ENCODE peak calls at places on chromosomes 1 and 21, in four cellular contexts. O is amniotic epithelial cell, L is H54, W is memory B cell. F is an unnamed sample.

GRCh38 chr1:9651565-9652378 is at the start of gene PIK3CD:
- DNase-seq in O (peak), L (no peak), W (no peak), F (peak)

GRCh38 chr21:37381883-37382585 is 15.5 kb downstream of the DYRK1A start:
- DNase-seq in O (no peak), L (no peak), W (no peak), F (no peak)

GRCh38 chr21:36929622-36930021 is 36.8 kb downstream of the HLCS start:
- DNase-seq in O (no peak), L (no peak), W (no peak), F (no peak)

GRCh38 chr1:39105841-39106765 is 80.0 kb downstream of the NDUFS5 start:
- DNase-seq in O (peak), L (peak), W (no peak), F (peak)

GRCh38 chr1:41369531-41369930 is 8.3 kb downstream of the FOXO6 start:
- DNase-seq in O (no peak), L (no peak), W (no peak), F (no peak)

GRCh38 chr1:224498574-224499170 is 64.1 kb upstream of the WDR26 start:
- DNase-seq in O (peak), L (peak), W (no peak), F (no peak)

GRCh38 chr1:944341-945325 is 14.4 kb downstream of the NOC2L start:
- DNase-seq in O (peak), L (no peak), W (no peak), F (no peak)

GRCh38 chr1:207628776-207629175 is 16.2 kb upstream of the CR1L start:
- DNase-seq in O (no peak), L (no peak), W (no peak), F (no peak)

GRCh38 chr1:88075813-88076212 is 608.3 kb upstream of the PKN2 start:
- DNase-seq in O (no peak), L (no peak), W (no peak), F (no peak)

GRCh38 chr1:154420172-154420571 is 15.0 kb downstream of the IL6R start:
- DNase-seq in O (peak), L (peak), W (no peak), F (no peak)

GRCh38 chr1:109980324-109981127 is 4.0 kb upstream of the AHCYL1 start:
- DNase-seq in O (no peak), L (no peak), W (no peak), F (no peak)

GRCh38 chr1:234780112-234780511 is 170.1 kb upstream of the IRF2BP2 start:
- DNase-seq in O (no peak), L (no peak), W (no peak), F (no peak)

GRCh38 chr1:88768816-88769215 is 84.7 kb downstream of the PKN2 start:
- DNase-seq in O (peak), L (no peak), W (no peak), F (no peak)

GRCh38 chr1:14347186-14347585 is 251.3 kb upstream of the KAZN start:
- DNase-seq in O (no peak), L (no peak), W (no peak), F (no peak)

GRCh38 chr1:209037064-209037463 is 546.5 kb upstream of the CAMK1G start:
- DNase-seq in O (no peak), L (no peak), W (no peak), F (no peak)

GRCh38 chr1:115084902-115085505 is 4.3 kb downstream of the TSPAN2 start:
- DNase-seq in O (peak), L (no peak), W (no peak), F (no peak)

GRCh38 chr1:17059391-17060128 is 5.7 kb upstream of the SDHB start:
- DNase-seq in O (peak), L (peak), W (peak), F (peak)

GRCh38 chr1:202599669-202600431 is 110.4 kb downstream of the SYT2 start:
- DNase-seq in O (peak), L (peak), W (peak), F (no peak)

GRCh38 chr1:193434319-193434718 is 247.9 kb upstream of the B3GALT2 start:
- DNase-seq in O (no peak), L (no peak), W (no peak), F (no peak)

GRCh38 chr1:32886012-32886827 is at the start of gene HPCA:
- DNase-seq in O (peak), L (peak), W (peak), F (peak)

GRCh38 chr1:211951856-211952255 is 83.5 kb downstream of the INTS7 start:
- DNase-seq in O (peak), L (peak), W (no peak), F (no peak)

GRCh38 chr1:174982971-174983689 is 16.6 kb upstream of the CACYBP start:
- DNase-seq in O (peak), L (no peak), W (peak), F (peak)

GRCh38 chr1:8603220-8603616 is 214.2 kb downstream of the RERE start:
- DNase-seq in O (peak), L (no peak), W (no peak), F (no peak)

GRCh38 chr21:30831194-30831765 is 1.7 kb upstream of the KRTAP7-1 start:
- DNase-seq in O (no peak), L (no peak), W (no peak), F (peak)

GRCh38 chr1:74422379-74423155 is 89.8 kb downstream of the LRRC53 start:
- DNase-seq in O (peak), L (no peak), W (no peak), F (no peak)

GRCh38 chr1:182841368-182841988 is 2.3 kb downstream of the DHX9 start:
- DNase-seq in O (peak), L (no peak), W (no peak), F (no peak)

GRCh38 chr1:25898223-25899015 is 7.8 kb downstream of the STMN1 start:
- DNase-seq in O (no peak), L (no peak), W (no peak), F (no peak)

GRCh38 chr1:159990005-159990404 is 36.0 kb upstream of the SLAMF9 start:
- DNase-seq in O (no peak), L (no peak), W (no peak), F (no peak)